ENCODE peak calls at places on chromosome 7, in four cellular contexts. One of them, this sample, is unnamed.
A peak's percentile ranks its signal among the peaks of the same experiment; 100 is the strongest.

GRCh38 chr7:134789967-134790685 is 10.7 kb downstream of the CALD1 start:
- DNase-seq in germinal center: no peak
- DNase-seq in choroid plexus epithelial cell: peak; percentile 78
- DNase-seq in left colon: peak; percentile 38
- DNase-seq in this sample: no peak

GRCh38 chr7:128322040-128322643 is 21.6 kb downstream of the RBM28 start:
- DNase-seq in germinal center: peak; percentile 14
- DNase-seq in choroid plexus epithelial cell: peak; percentile 74
- DNase-seq in left colon: no peak
- DNase-seq in this sample: no peak

GRCh38 chr7:28112467-28112866 is 68.1 kb downstream of the JAZF1 start:
- DNase-seq in left colon: no peak
- DNase-seq in germinal center: no peak
- DNase-seq in choroid plexus epithelial cell: no peak
- DNase-seq in this sample: no peak

GRCh38 chr7:130926021-130926691 is 192.1 kb upstream of the KLF14 start:
- DNase-seq in left colon: no peak
- DNase-seq in germinal center: no peak
- DNase-seq in choroid plexus epithelial cell: no peak
- DNase-seq in this sample: no peak

GRCh38 chr7:465710-466400 is 53.8 kb downstream of the PDGFA start:
- DNase-seq in left colon: peak; percentile 11
- DNase-seq in germinal center: no peak
- DNase-seq in choroid plexus epithelial cell: no peak
- DNase-seq in this sample: no peak

GRCh38 chr7:155560982-155561686 is 14.8 kb upstream of the CNPY1 start:
- DNase-seq in choroid plexus epithelial cell: no peak
- DNase-seq in germinal center: no peak
- DNase-seq in left colon: no peak
- DNase-seq in this sample: no peak

GRCh38 chr7:84677386-84677785 is 482.8 kb upstream of the SEMA3A start:
- DNase-seq in left colon: no peak
- DNase-seq in choroid plexus epithelial cell: peak; percentile 23
- DNase-seq in germinal center: no peak
- DNase-seq in this sample: no peak

GRCh38 chr7:81190997-81191747 is 272.3 kb upstream of the SEMA3C start:
- DNase-seq in germinal center: no peak
- DNase-seq in left colon: no peak
- DNase-seq in choroid plexus epithelial cell: peak; percentile 71
- DNase-seq in this sample: no peak

GRCh38 chr7:43692582-43693373 is 36.5 kb downstream of the COA1 start:
- DNase-seq in germinal center: no peak
- DNase-seq in choroid plexus epithelial cell: no peak
- DNase-seq in left colon: no peak
- DNase-seq in this sample: no peak

GRCh38 chr7:139667377-139667776 is 110.4 kb downstream of the HIPK2 start:
- DNase-seq in choroid plexus epithelial cell: no peak
- DNase-seq in left colon: no peak
- DNase-seq in germinal center: no peak
- DNase-seq in this sample: no peak

GRCh38 chr7:80357530-80357929 is 154.3 kb downstream of the GNAT3 start:
- DNase-seq in germinal center: no peak
- DNase-seq in choroid plexus epithelial cell: peak; percentile 55
- DNase-seq in left colon: no peak
- DNase-seq in this sample: no peak

GRCh38 chr7:134255814-134256213 is 60.9 kb downstream of the SLC35B4 start:
- DNase-seq in left colon: no peak
- DNase-seq in germinal center: no peak
- DNase-seq in choroid plexus epithelial cell: no peak
- DNase-seq in this sample: no peak

GRCh38 chr7:131527462-131527861 is 29.0 kb downstream of the PODXL start:
- DNase-seq in germinal center: no peak
- DNase-seq in left colon: no peak
- DNase-seq in choroid plexus epithelial cell: no peak
- DNase-seq in this sample: no peak

GRCh38 chr7:46651070-46651469 is 730.0 kb upstream of the IGFBP3 start:
- DNase-seq in germinal center: no peak
- DNase-seq in left colon: peak; percentile 74
- DNase-seq in choroid plexus epithelial cell: no peak
- DNase-seq in this sample: no peak

GRCh38 chr7:101536232-101536631 is 92.9 kb downstream of the MYL10 start:
- DNase-seq in left colon: no peak
- DNase-seq in germinal center: no peak
- DNase-seq in choroid plexus epithelial cell: no peak
- DNase-seq in this sample: no peak

This sample was measured in GOT3.